ENCODE peak calls at places on chromosome 17, in eight cellular contexts. Y is NCI-H748 treated with DMSO at 0.1 percent for 48 hours, Z is NCI-H1105, S is HTR-8/SVneo, H is mesendoderm, W is T-helper 1 cell, I is progenitor cell of endocrine pancreas, G is GM12892. V is an unnamed sample.

GRCh38 chr17:38673714-38674012 is 1.1 kb downstream of the EPOP start:
- DNase-seq in G (no peak), Z (no peak), H (peak; percentile 51), W (no peak), S (no peak), I (peak; percentile 35), Y (no peak), V (no peak)

GRCh38 chr17:72024457-72024856 is 96.4 kb upstream of the SOX9 start:
- DNase-seq in I (no peak), W (no peak), Z (no peak), H (no peak), Y (no peak), S (no peak), G (no peak), V (no peak)

GRCh38 chr17:33444731-33445130 is 151.6 kb upstream of the ASIC2 start:
- DNase-seq in G (no peak), S (no peak), Z (no peak), H (no peak), Y (no peak), I (no peak), W (no peak), V (no peak)

GRCh38 chr17:2551928-2552327 is 40.2 kb upstream of the METTL16 start:
- DNase-seq in S (no peak), I (no peak), H (peak; percentile 29), Y (no peak), G (no peak), W (no peak), Z (no peak), V (no peak)

GRCh38 chr17:65332375-65332774 is 195.2 kb downstream of the RGS9 start:
- DNase-seq in I (no peak), S (no peak), W (no peak), Z (no peak), Y (no peak), H (peak; percentile 37), G (no peak), V (no peak)

GRCh38 chr17:55410722-55411462 is 10.7 kb downstream of the MMD start:
- DNase-seq in I (no peak), Y (no peak), S (no peak), H (no peak), Z (no peak), G (no peak), W (no peak), V (no peak)

GRCh38 chr17:80760501-80760900 is 215.9 kb downstream of the RPTOR start:
- DNase-seq in S (no peak), H (no peak), I (no peak), W (peak; percentile 44), G (no peak), Y (peak; percentile 73), Z (peak; percentile 80), V (peak; percentile 83)

GRCh38 chr17:60535382-60536279 is 9.6 kb upstream of the APPBP2 start:
- DNase-seq in S (no peak), W (no peak), Z (no peak), G (no peak), H (no peak), Y (no peak), I (no peak), V (no peak)

GRCh38 chr17:43801844-43802243 is 21.6 kb downstream of the CFAP97D1 start:
- DNase-seq in H (no peak), Z (no peak), I (no peak), Y (no peak), S (no peak), W (no peak), G (no peak), V (no peak)

GRCh38 chr17:12599185-12599920 is 66.3 kb upstream of the MYOCD start:
- DNase-seq in Y (no peak), H (no peak), Z (no peak), S (no peak), G (no peak), I (no peak), W (no peak), V (no peak)

GRCh38 chr17:8883353-8883752 is 15.9 kb upstream of the PIK3R6 start:
- DNase-seq in Y (no peak), S (no peak), I (no peak), G (no peak), Z (no peak), H (no peak), W (no peak), V (no peak)

GRCh38 chr17:50345443-50346312 is at the start of gene XYLT2:
- DNase-seq in W (peak; percentile 82), Y (peak; percentile 37), S (peak; percentile 96), H (peak; percentile 90), Z (peak; percentile 74), G (peak; percentile 95), I (peak; percentile 79), V (peak; percentile 91)

GRCh38 chr17:12859520-12859919 is 70.2 kb downstream of the ARHGAP44 start:
- DNase-seq in H (no peak), Z (no peak), S (no peak), I (no peak), Y (no peak), G (no peak), W (no peak), V (no peak)

GRCh38 chr17:43619696-43620095 is 42.0 kb downstream of the MEOX1 start:
- DNase-seq in I (no peak), H (no peak), Z (no peak), Y (no peak), S (no peak), W (no peak), G (no peak), V (no peak)

GRCh38 chr17:34452769-34453168 is 89.7 kb upstream of the CCL1 start:
- DNase-seq in W (no peak), S (no peak), Y (no peak), G (no peak), I (no peak), H (peak; percentile 37), Z (no peak), V (no peak)

GRCh38 chr17:273994-274832 is 78.4 kb downstream of the RPH3AL start:
- DNase-seq in W (no peak), H (no peak), Z (no peak), I (no peak), G (no peak), S (no peak), Y (no peak), V (no peak)

GRCh38 chr17:7885357-7886226 is 3.0 kb upstream of the CHD3 start:
- DNase-seq in H (peak; percentile 77), Y (peak; percentile 61), W (peak; percentile 48), Z (peak; percentile 49), S (peak; percentile 73), I (peak; percentile 38), G (peak; percentile 50), V (no peak)

GRCh38 chr17:44971776-44972483 is 3.8 kb upstream of the C1QL1 start:
- DNase-seq in W (peak; percentile 48), Z (no peak), S (peak; percentile 73), H (peak; percentile 52), I (no peak), G (no peak), Y (no peak), V (no peak)

GRCh38 chr17:42883802-42884553 is 16.6 kb upstream of the G6PC1 start:
- DNase-seq in W (no peak), Y (no peak), I (no peak), H (no peak), G (no peak), S (no peak), Z (no peak), V (no peak)

GRCh38 chr17:1095093-1095852 is 84.5 kb downstream of the ABR start:
- DNase-seq in H (no peak), G (no peak), I (no peak), S (no peak), Y (no peak), Z (no peak), W (no peak), V (no peak)

GRCh38 chr17:4852504-4853075 is 19.4 kb downstream of the MINK1 start:
- DNase-seq in W (no peak), Y (no peak), G (no peak), Z (no peak), H (no peak), S (peak; percentile 57), I (no peak), V (no peak)

GRCh38 chr17:60790205-60790604 is 112.6 kb downstream of the BCAS3 start:
- DNase-seq in G (no peak), H (no peak), S (no peak), Z (no peak), Y (no peak), W (no peak), I (no peak), V (no peak)

V was measured in NCI-H1436.